ENCODE peak calls at places on chromosomes 12 and 14, in seven cellular contexts. U is psoas muscle, M is left ventricle myocardium inferior, K is adrenal gland, V is IMR-90, P is colonic mucosa, Q is HepG2. Y is an unnamed sample.

GRCh38 chr12:71865166-71865713 is 25.7 kb downstream of the TBC1D15 start:
- DNase-seq in V (peak; percentile 94), Q (no peak), U (no peak), M (no peak), P (no peak), K (no peak), Y (no peak)

GRCh38 chr12:2239376-2240010 is 186.7 kb downstream of the CACNA1C start:
- DNase-seq in K (no peak), P (no peak), V (peak; percentile 41), U (peak; percentile 60), M (peak; percentile 63), Q (no peak), Y (no peak)

GRCh38 chr12:89971880-89972279 is 263.2 kb upstream of the ATP2B1 start:
- DNase-seq in K (peak; percentile 50), M (no peak), P (no peak), V (no peak), Q (no peak), U (no peak), Y (no peak)

GRCh38 chr14:79278798-79279644 is 932.3 kb downstream of the DIO2 start:
- DNase-seq in K (peak; percentile 76), U (peak; percentile 82), P (peak; percentile 87), M (peak; percentile 48), V (peak; percentile 92), Q (peak; percentile 27), Y (peak; percentile 39)

GRCh38 chr14:79281244-79282199 is 929.8 kb downstream of the DIO2 start:
- DNase-seq in K (no peak), P (no peak), M (no peak), U (no peak), Q (no peak), V (no peak), Y (no peak)

GRCh38 chr12:114293073-114293472 is 112.9 kb downstream of the TBX5 start:
- DNase-seq in U (no peak), K (no peak), M (no peak), Q (no peak), P (no peak), V (no peak), Y (no peak)

GRCh38 chr12:58567189-58567588 is 353.1 kb downstream of the LRIG3 start:
- DNase-seq in Q (no peak), U (no peak), P (no peak), M (no peak), K (no peak), V (no peak), Y (no peak)

GRCh38 chr14:54567224-54567633 is 301 bp downstream of the SAMD4A start:
- DNase-seq in M (peak; percentile 28), U (no peak), Q (no peak), V (no peak), K (peak; percentile 57), P (peak; percentile 56), Y (peak; percentile 14)

GRCh38 chr14:65290830-65291229 is 121.7 kb upstream of the FUT8 start:
- DNase-seq in V (peak; percentile 85), K (no peak), M (no peak), Q (peak; percentile 68), P (no peak), U (no peak), Y (no peak)

GRCh38 chr12:6226701-6227096 is 26.5 kb downstream of the CD9 start:
- DNase-seq in Q (no peak), V (no peak), M (peak; percentile 68), P (peak; percentile 59), U (peak; percentile 81), K (no peak), Y (no peak)

GRCh38 chr14:61780125-61780524 is 17.9 kb downstream of the SNAPC1 start:
- DNase-seq in U (no peak), Q (no peak), K (no peak), P (no peak), M (no peak), V (no peak), Y (no peak)

GRCh38 chr12:72612171-72612570 is 340.0 kb downstream of the TRHDE start:
- DNase-seq in M (no peak), Q (no peak), V (no peak), K (no peak), P (no peak), U (no peak), Y (no peak)

GRCh38 chr12:80272516-80272915 is 171.5 kb upstream of the PTPRQ start:
- DNase-seq in U (no peak), Q (no peak), K (no peak), P (no peak), V (no peak), M (no peak), Y (no peak)

GRCh38 chr12:50567926-50568325 is 63.1 kb downstream of the DIP2B start:
- DNase-seq in Q (peak; percentile 40), M (no peak), K (no peak), P (no peak), U (no peak), V (peak; percentile 63), Y (no peak)

GRCh38 chr14:101898416-101898815 is 66.0 kb upstream of the DYNC1H1 start:
- DNase-seq in U (no peak), V (no peak), Q (no peak), P (no peak), M (no peak), K (no peak), Y (no peak)

GRCh38 chr14:101897326-101897725 is 67.0 kb upstream of the DYNC1H1 start:
- DNase-seq in K (no peak), U (no peak), P (no peak), V (no peak), M (no peak), Q (no peak), Y (no peak)

GRCh38 chr14:101900253-101900652 is 64.1 kb upstream of the DYNC1H1 start:
- DNase-seq in K (no peak), V (no peak), M (no peak), U (no peak), P (no peak), Q (no peak), Y (no peak)

GRCh38 chr14:101903111-101903561 is 61.2 kb upstream of the DYNC1H1 start:
- DNase-seq in Q (no peak), M (peak; percentile 84), K (no peak), U (peak; percentile 88), P (no peak), V (no peak), Y (no peak)

DNA sequence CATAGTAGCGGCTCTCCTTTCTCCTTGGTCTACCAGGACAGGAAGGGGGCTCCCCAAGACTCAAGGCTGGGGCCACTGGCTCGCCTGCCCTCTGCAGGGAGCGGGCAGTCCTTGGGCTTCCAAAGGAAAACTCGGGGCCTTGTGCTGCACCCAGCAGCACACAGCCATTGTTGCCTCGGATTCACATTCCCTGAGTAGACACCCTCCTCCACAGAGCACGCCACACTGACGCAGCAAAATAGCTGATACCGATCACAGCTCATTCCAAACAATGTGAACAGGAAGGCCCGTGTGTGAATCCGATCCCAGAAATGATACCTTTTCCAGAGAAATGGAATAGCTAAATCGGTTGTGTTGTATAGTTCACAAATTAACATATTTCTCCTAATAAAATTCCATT is 65.1 kb upstream of the DYNC1H1 start:
- DNase-seq in V (no peak), Q (no peak), K (no peak), P (no peak), M (no peak), U (no peak), Y (no peak)
- H3K36me3 ChIP-seq in V (peaks cover 48% of the 10 kb centered on the region), Q (peaks cover 19% of the 10 kb centered on the region), K (no peaks in the 10 kb centered on the region), P (no peaks in the 10 kb centered on the region), M (peaks cover 95% of the 10 kb centered on the region), U (peaks cover 96% of the 10 kb centered on the region), Y (no peaks in the 10 kb centered on the region)

GRCh38 chr12:102204025-102204424 is 6.4 kb upstream of the PMCH start:
- DNase-seq in M (no peak), K (no peak), U (no peak), Q (no peak), P (no peak), V (no peak), Y (no peak)
- H3K27ac ChIP-seq in M (no peak overlapping the region), K (no peak overlapping the region), U (no peak overlapping the region), Q (no peak overlapping the region), P (no peak overlapping the region), V (no peak overlapping the region), Y (no peak overlapping the region)

DNA sequence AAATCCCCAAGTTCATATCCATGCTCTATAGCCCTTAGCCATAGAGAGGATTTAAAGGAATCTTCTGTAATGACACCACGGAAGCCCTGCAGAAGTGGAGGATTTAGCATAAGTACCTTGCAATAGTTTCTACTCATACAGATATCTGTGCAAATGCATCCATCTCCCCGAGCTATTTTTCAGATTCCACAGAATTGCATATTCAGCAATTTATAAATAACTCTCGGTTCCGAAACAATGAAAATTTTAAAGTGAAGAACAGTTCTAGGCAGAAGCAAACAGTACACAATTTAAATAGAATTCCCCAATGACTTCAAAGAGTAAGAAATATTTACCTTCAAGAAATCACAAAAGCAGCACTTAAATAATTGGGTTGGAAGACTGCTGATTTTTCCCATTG is 379 bp downstream of the IGF1 start:
- DNase-seq in V (no peak), M (no peak), K (no peak), Q (no peak), P (no peak), U (no peak), Y (no peak)
- H3K4me1 ChIP-seq in V (peaks cover 10% of the 10 kb centered on the region), M (peaks cover 31% of the 10 kb centered on the region), K (no peaks in the 10 kb centered on the region), Q (no peaks in the 10 kb centered on the region), P (no peaks in the 10 kb centered on the region), U (peaks cover 12% of the 10 kb centered on the region), Y (peaks cover 16% of the 10 kb centered on the region)

GRCh38 chr14:31189346-31190219 is 18.0 kb downstream of the HECTD1 start:
- DNase-seq in U (no peak), Q (no peak), V (no peak), M (no peak), K (no peak), P (no peak), Y (no peak)
- H3K36me3 ChIP-seq in U (peaks cover 37% of the 10 kb centered on the region), Q (peaks cover 29% of the 10 kb centered on the region), V (peaks cover 9% of the 10 kb centered on the region), M (peaks cover 31% of the 10 kb centered on the region), K (no peaks in the 10 kb centered on the region), P (no peaks in the 10 kb centered on the region), Y (no peaks in the 10 kb centered on the region)

DNA sequence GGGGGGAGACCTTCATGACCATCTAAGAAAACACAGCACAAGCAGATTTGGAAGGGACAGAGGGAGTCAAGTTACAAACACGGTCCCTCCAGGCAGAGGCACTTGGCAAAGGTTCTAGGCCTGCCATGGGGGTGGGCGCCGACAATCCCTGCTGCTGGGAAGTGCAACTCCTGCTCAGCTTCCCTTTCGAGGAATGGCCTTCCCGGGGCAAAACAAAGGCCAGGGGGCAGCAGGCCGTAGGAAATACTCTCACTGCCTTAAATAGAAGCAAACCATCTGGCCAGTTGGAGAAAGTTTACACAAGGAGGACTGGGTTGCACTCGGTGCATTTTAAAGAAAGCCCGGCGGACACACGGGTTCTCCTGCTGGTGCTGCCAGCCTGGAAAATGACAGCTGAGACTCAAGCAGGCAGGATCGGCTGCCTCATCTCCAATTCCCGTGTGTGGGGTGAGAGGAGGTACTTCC is 65.8 kb downstream of the ITPK1 start:
- DNase-seq in Q (no peak), V (no peak), K (no peak), U (no peak), P (no peak), M (peak; percentile 16), Y (no peak)
- H3K27ac ChIP-seq in Q (no peak overlapping the region), V (no peak overlapping the region), K (no peak overlapping the region), U (peak overlapping the region; percentile 46), P (peak overlapping the region; percentile 90), M (peak overlapping the region; percentile 63), Y (no peak overlapping the region)